ENCODE peak calls at places on chromosomes 3 and 15, in seven cellular contexts. C, K, S, Q, H, F and W are unnamed samples. For H3K36me3 and H3K27me3, the result is how much of the 10 kb centered on the place peaks cover.

GRCh38 chr3:64188810-64189560 is 36.3 kb downstream of the PRICKLE2 start:
- DNase-seq in Q (no peak), C (peak), S (no peak), K (no peak), F (no peak), H (no peak), W (no peak)

GRCh38 chr3:127210654-127210943 is 17.7 kb downstream of the PRR23E start:
- DNase-seq in S (no peak), F (no peak), Q (no peak), C (no peak), H (no peak), K (no peak), W (no peak)

GRCh38 chr3:174675426-174675825 is 183.7 kb upstream of the NAALADL2 start:
- DNase-seq in H (no peak), Q (no peak), C (no peak), K (no peak), F (no peak), S (no peak), W (no peak)

GRCh38 chr15:67303490-67304363 is 49.1 kb downstream of the IQCH start:
- DNase-seq in S (no peak), K (no peak), Q (no peak), C (no peak), H (peak), F (no peak), W (peak)

GRCh38 chr15:80058851-80059785 is at the start of gene ZFAND6:
- DNase-seq in C (peak), F (peak), K (peak), S (peak), Q (peak), H (peak), W (peak)

GRCh38 chr3:157282261-157283191 is 122.6 kb upstream of the CCNL1 start:
- DNase-seq in Q (no peak), F (no peak), K (peak), S (no peak), H (no peak), C (no peak), W (no peak)

GRCh38 chr3:50552598-50552997 is 14.9 kb downstream of the C3orf18 start:
- DNase-seq in H (no peak), C (no peak), F (no peak), S (no peak), Q (no peak), K (no peak), W (no peak)

GRCh38 chr15:90729266-90729665 is 12.1 kb downstream of the BLM start:
- DNase-seq in S (no peak), H (no peak), F (no peak), K (no peak), C (no peak), Q (no peak), W (no peak)

GRCh38 chr3:10335190-10335738 is 14.4 kb upstream of the SEC13 start:
- DNase-seq in Q (no peak), H (no peak), K (no peak), F (no peak), C (no peak), S (no peak), W (peak)

GRCh38 chr15:39728844-39729243 is 53.8 kb downstream of the FSIP1 start:
- DNase-seq in Q (no peak), K (no peak), H (no peak), C (no peak), F (no peak), S (no peak), W (no peak)

GRCh38 chr3:114645392-114645791 is 351.6 kb downstream of the TIGIT start:
- DNase-seq in H (no peak), Q (no peak), K (no peak), F (no peak), S (no peak), C (no peak), W (no peak)

GRCh38 chr3:71547254-71548198 is 36.0 kb downstream of the FOXP1 start:
- DNase-seq in Q (no peak), H (no peak), F (no peak), K (no peak), S (no peak), C (no peak), W (no peak)

GRCh38 chr3:69823710-69824109 is 84.4 kb downstream of the MITF start:
- DNase-seq in C (no peak), F (no peak), K (no peak), H (no peak), Q (no peak), S (no peak), W (no peak)

GRCh38 chr3:134423153-134423552 is 48.9 kb upstream of the AMOTL2 start:
- DNase-seq in Q (no peak), S (no peak), F (no peak), H (no peak), K (no peak), C (no peak), W (peak)

GRCh38 chr3:98623572-98624280 is 30.3 kb upstream of the CPOX start:
- DNase-seq in F (no peak), C (no peak), Q (no peak), K (no peak), S (no peak), H (no peak), W (peak)

GRCh38 chr3:71543371-71544016 is 40.0 kb downstream of the FOXP1 start:
- DNase-seq in Q (no peak), K (no peak), C (no peak), H (no peak), S (no peak), F (no peak), W (no peak)

GRCh38 chr3:140250010-140250825 is 315.2 kb downstream of the CLSTN2 start:
- DNase-seq in H (no peak), F (no peak), S (no peak), K (no peak), C (no peak), Q (no peak), W (no peak)

GRCh38 chr3:114745322-114746240 is 401.5 kb downstream of the ZBTB20 start:
- DNase-seq in H (no peak), K (no peak), F (no peak), C (no peak), S (no peak), Q (no peak), W (no peak)

GRCh38 chr3:45599424-45599886 is 4.9 kb downstream of the LIMD1 start:
- DNase-seq in Q (no peak), H (peak), K (no peak), S (no peak), C (peak), F (peak), W (no peak)

GRCh38 chr3:171646357-171647133 is 163.7 kb downstream of the PLD1 start:
- DNase-seq in K (no peak), C (peak), F (no peak), Q (no peak), S (peak), H (no peak), W (peak)

GRCh38 chr3:9704343-9705322 is 1.0 kb downstream of the CPNE9 start:
- DNase-seq in K (no peak), F (peak), S (peak), Q (no peak), H (peak), C (no peak), W (peak)

GRCh38 chr15:86571873-86572272 is 492.2 kb downstream of the AGBL1 start:
- DNase-seq in Q (no peak), K (no peak), S (no peak), H (no peak), C (peak), F (no peak), W (peak)

GRCh38 chr3:81734742-81735141 is 26.7 kb downstream of the GBE1 start:
- DNase-seq in K (no peak), Q (no peak), F (no peak), H (no peak), C (no peak), S (no peak), W (no peak)

GRCh38 chr15:73941871-73942635 is 15.8 kb downstream of the LOXL1 start:
- DNase-seq in F (no peak), K (no peak), C (no peak), S (no peak), Q (no peak), H (no peak), W (no peak)

GRCh38 chr3:138479355-138479964 is 45.0 kb downstream of the ESYT3 start:
- DNase-seq in S (peak), C (no peak), Q (no peak), F (no peak), H (peak), K (no peak), W (peak)

GRCh38 chr3:127087441-127087840 is 104.5 kb downstream of the PLXNA1 start:
- DNase-seq in F (no peak), K (no peak), H (no peak), C (no peak), Q (no peak), S (no peak), W (no peak)

GRCh38 chr15:92391640-92392039 is 2.0 kb upstream of the ST8SIA2 start:
- DNase-seq in C (no peak), Q (no peak), H (no peak), S (no peak), K (no peak), F (no peak), W (peak)

GRCh38 chr3:134941820-134942219 is 146.8 kb downstream of the EPHB1 start:
- DNase-seq in H (no peak), S (no peak), F (no peak), Q (no peak), C (no peak), K (no peak), W (no peak)

GRCh38 chr15:81725590-81725989 is 320.2 kb downstream of the MEX3B start:
- DNase-seq in H (no peak), C (no peak), S (no peak), F (no peak), K (no peak), Q (no peak), W (no peak)

GRCh38 chr15:69424001-69424400 is 9.9 kb downstream of the KIF23 start:
- DNase-seq in Q (no peak), F (no peak), K (no peak), C (no peak), H (no peak), S (no peak), W (no peak)
- H3K36me3 ChIP-seq in Q (under half), F (under half), K (under half), C (under half), H (under half), S (under half), W (under half)

GRCh38 chr3:42773409-42773751 is 327 bp upstream of the CCDC13 start:
- DNase-seq in F (no peak), C (no peak), H (no peak), Q (no peak), S (no peak), K (no peak), W (no peak)
- H3K4me3 ChIP-seq in F (peak), C (peak), H (no peak), Q (peak), S (peak), K (peak), W (peak)

GRCh38 chr3:115808816-115809215 is 185.5 kb downstream of the GAP43 start:
- DNase-seq in S (no peak), F (no peak), Q (no peak), C (no peak), H (no peak), K (no peak), W (no peak)

GRCh38 chr3:115804200-115804599 is 180.9 kb downstream of the GAP43 start:
- DNase-seq in C (no peak), F (no peak), H (no peak), K (no peak), Q (no peak), S (no peak), W (no peak)

GRCh38 chr3:115806501-115806900 is 183.2 kb downstream of the GAP43 start:
- DNase-seq in Q (no peak), K (no peak), H (no peak), S (no peak), C (no peak), F (no peak), W (no peak)

GRCh38 chr3:115804722-115805121 is 181.4 kb downstream of the GAP43 start:
- DNase-seq in K (no peak), H (no peak), S (no peak), C (no peak), F (no peak), Q (no peak), W (no peak)

DNA sequence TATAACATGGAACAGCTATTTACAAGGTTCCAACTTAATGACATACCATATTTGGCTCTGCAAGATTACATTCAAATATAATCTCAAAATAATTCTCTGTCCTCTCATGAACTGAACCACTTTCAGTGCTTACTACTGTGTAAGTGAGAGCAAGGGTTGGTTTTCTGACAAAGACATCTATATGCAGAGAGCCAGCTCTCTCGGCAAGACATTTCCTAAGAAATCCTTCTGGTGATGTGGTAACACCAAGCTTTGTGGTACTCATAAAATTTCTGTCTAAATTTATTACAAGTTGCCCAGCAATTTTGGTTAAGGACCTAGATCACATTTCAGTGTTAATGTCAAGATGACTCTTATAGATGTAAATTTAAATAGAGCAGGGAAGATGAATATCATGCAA is 184.9 kb downstream of the GAP43 start:
- DNase-seq in S (no peak), K (no peak), C (no peak), F (no peak), H (no peak), Q (no peak), W (no peak)
- H3K27me3 ChIP-seq in S (under half), K (under half), C (under half), F (under half), H (under half), Q (under half), W (under half)

GRCh38 chr15:59176653-59177444 is 29.8 kb upstream of the LDHAL6B start:
- DNase-seq in K (no peak), Q (no peak), F (no peak), S (no peak), C (no peak), H (no peak), W (no peak)
- H3K36me3 ChIP-seq in K (under half), Q (under half), F (half or more), S (under half), C (under half), H (under half), W (under half)

DNA sequence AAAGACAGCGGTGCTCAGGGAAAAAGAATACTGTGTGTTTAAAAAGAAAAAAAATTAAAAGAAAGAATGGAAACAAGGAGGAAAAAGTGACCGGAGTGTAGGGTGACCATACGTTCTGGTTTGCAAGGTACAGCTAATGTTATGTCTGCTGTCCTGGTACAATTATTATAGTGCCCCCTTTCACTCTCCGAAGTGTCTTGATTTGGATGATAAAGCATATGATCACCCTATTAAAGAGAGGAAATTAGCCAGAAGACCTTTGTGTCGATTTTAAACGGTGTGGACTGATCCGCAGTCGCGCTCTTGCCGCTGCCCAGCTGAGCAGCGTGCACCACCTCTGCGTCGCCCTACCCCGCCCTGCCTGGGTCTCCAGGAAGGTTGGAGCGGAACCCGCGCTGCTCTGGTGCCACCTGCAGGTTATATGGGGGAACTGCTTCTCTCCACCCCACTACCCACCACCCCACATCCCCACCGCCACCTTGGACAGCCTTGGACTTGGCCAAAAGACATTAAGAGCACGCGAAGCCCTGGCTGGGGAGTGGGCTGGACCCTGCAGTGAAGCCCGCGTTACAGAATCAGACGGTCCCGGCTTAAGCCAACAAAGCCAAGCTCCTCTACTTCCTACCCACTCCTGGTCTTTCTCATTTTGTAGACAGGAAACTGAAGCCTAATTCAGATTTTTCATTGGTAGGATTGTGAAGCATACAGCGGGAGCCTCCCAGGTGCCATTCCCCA is 41.2 kb upstream of the UBE2Q2 start:
- DNase-seq in H (peak), Q (peak), K (peak), C (peak), F (peak), S (peak), W (peak)
- H3K4me3 ChIP-seq in H (no peak), Q (no peak), K (peak), C (peak), F (peak), S (no peak), W (no peak)

DNA sequence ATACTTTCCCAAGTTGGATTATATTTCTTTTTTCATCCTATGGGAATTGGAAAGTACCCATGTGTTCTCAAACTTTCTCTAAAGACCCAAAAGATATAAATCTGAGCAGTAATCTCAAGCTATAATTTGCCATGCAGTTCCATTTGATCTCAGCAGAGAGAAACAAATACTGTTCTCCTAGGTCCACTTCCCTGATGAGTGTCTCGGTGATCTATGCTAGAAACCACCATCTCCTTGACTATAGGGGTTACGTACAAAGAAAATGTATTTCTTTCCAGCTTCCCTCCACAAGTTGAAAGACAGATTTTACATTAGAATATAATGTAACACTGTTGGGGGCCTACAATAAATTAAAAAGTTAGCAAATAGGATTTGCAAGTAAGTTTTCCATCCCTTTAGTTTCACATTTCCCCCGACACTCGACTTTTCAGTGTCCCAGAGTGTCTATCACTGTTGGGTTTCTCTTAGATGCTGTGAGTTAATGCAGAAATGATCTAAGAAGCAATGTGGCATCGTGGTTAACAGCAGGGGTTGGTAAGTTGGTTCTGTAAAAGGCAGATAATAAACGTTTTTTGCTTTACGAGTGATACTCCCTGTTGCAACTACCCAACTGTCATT is 465.1 kb upstream of the CFAP20DC start:
- DNase-seq in C (no peak), K (no peak), Q (no peak), S (no peak), H (no peak), F (no peak), W (no peak)
- H3K27me3 ChIP-seq in C (under half), K (under half), Q (under half), S (under half), H (under half), F (under half), W (under half)

GRCh38 chr3:194585880-194586281 is 47.3 kb downstream of the TMEM44 start:
- DNase-seq in S (no peak), H (no peak), C (no peak), F (no peak), Q (no peak), K (no peak), W (no peak)

GRCh38 chr3:194586839-194587238 is 46.4 kb downstream of the TMEM44 start:
- DNase-seq in F (no peak), C (no peak), H (no peak), Q (no peak), K (no peak), S (no peak), W (no peak)

GRCh38 chr3:194588741-194589140 is 44.5 kb downstream of the TMEM44 start:
- DNase-seq in K (no peak), Q (no peak), F (no peak), C (no peak), S (no peak), H (no peak), W (no peak)

GRCh38 chr3:194587438-194587931 is 45.7 kb downstream of the TMEM44 start:
- DNase-seq in K (no peak), S (no peak), C (peak), F (no peak), Q (no peak), H (no peak), W (no peak)

GRCh38 chr3:194588236-194588635 is 45.0 kb downstream of the TMEM44 start:
- DNase-seq in H (no peak), K (no peak), S (no peak), Q (no peak), F (no peak), C (no peak), W (no peak)
- H3K36me3 ChIP-seq in H (under half), K (under half), S (under half), Q (under half), F (under half), C (under half), W (under half)

GRCh38 chr3:57079221-57079831 is 18.9 kb downstream of the SPATA12 start:
- DNase-seq in Q (no peak), C (peak), F (peak), S (peak), H (peak), K (peak), W (peak)

GRCh38 chr3:57076422-57076951 is 16.0 kb downstream of the SPATA12 start:
- DNase-seq in S (no peak), C (no peak), F (no peak), H (no peak), Q (no peak), K (no peak), W (no peak)

GRCh38 chr3:57077630-57078365 is 17.3 kb downstream of the SPATA12 start:
- DNase-seq in F (no peak), Q (no peak), C (no peak), S (no peak), H (no peak), K (no peak), W (no peak)

GRCh38 chr3:57080171-57080570 is 19.7 kb downstream of the SPATA12 start:
- DNase-seq in K (no peak), Q (no peak), F (no peak), S (no peak), C (no peak), H (no peak), W (peak)

GRCh38 chr3:57078366-57079220 is 18.1 kb downstream of the SPATA12 start:
- DNase-seq in C (peak), F (peak), S (no peak), H (peak), K (peak), Q (no peak), W (peak)
- H3K4me3 ChIP-seq in C (peak), F (peak), S (peak), H (peak), K (peak), Q (peak), W (peak)